ENCODE peak calls at places on chromosomes 5 and 9, in seven cellular contexts. One of them, this sample, is unnamed.

GRCh38 chr9:135244751-135245221 is 157.3 kb downstream of the OLFM1 start:
- DNase-seq in Karpas-422: no peak
- DNase-seq in PC-3: no peak
- DNase-seq in H9: no peak
- DNase-seq in HCT116: no peak
- DNase-seq in fibroblast of lung: no peak
- DNase-seq in neural progenitor cell: no peak
- DNase-seq in this sample: no peak

GRCh38 chr5:150931368-150931965 is 26.7 kb upstream of the ZNF300 start:
- DNase-seq in Karpas-422: no peak
- DNase-seq in PC-3: no peak
- DNase-seq in H9: no peak
- DNase-seq in HCT116: no peak
- DNase-seq in fibroblast of lung: peak; percentile 17
- DNase-seq in neural progenitor cell: no peak
- DNase-seq in this sample: no peak

GRCh38 chr9:128470560-128470959 is 14.8 kb downstream of the ODF2 start:
- DNase-seq in Karpas-422: peak; percentile 76
- DNase-seq in PC-3: peak; percentile 16
- DNase-seq in H9: no peak
- DNase-seq in HCT116: no peak
- DNase-seq in fibroblast of lung: peak; percentile 70
- DNase-seq in neural progenitor cell: no peak
- DNase-seq in this sample: peak; percentile 64

GRCh38 chr5:68396722-68397121 is 181.2 kb downstream of the PIK3R1 start:
- DNase-seq in Karpas-422: no peak
- DNase-seq in PC-3: no peak
- DNase-seq in H9: no peak
- DNase-seq in HCT116: no peak
- DNase-seq in fibroblast of lung: no peak
- DNase-seq in neural progenitor cell: no peak
- DNase-seq in this sample: no peak

GRCh38 chr9:99465231-99465891 is 243.3 kb downstream of the SEC61B start:
- DNase-seq in Karpas-422: no peak
- DNase-seq in PC-3: no peak
- DNase-seq in H9: no peak
- DNase-seq in HCT116: no peak
- DNase-seq in fibroblast of lung: no peak
- DNase-seq in neural progenitor cell: peak; percentile 67
- DNase-seq in this sample: peak; percentile 30

GRCh38 chr5:178436326-178436940 is 153.8 kb downstream of the COL23A1 start:
- DNase-seq in Karpas-422: no peak
- DNase-seq in PC-3: no peak
- DNase-seq in H9: no peak
- DNase-seq in HCT116: no peak
- DNase-seq in fibroblast of lung: no peak
- DNase-seq in neural progenitor cell: no peak
- DNase-seq in this sample: no peak

GRCh38 chr5:69414885-69415583 is at the start of gene MARVELD2:
- DNase-seq in Karpas-422: peak; percentile 30
- DNase-seq in PC-3: peak; percentile 90
- DNase-seq in H9: peak; percentile 94
- DNase-seq in HCT116: peak; percentile 77
- DNase-seq in fibroblast of lung: peak; percentile 60
- DNase-seq in neural progenitor cell: peak; percentile 90
- DNase-seq in this sample: peak; percentile 81

GRCh38 chr5:177473461-177473991 is at the start of gene DBN1:
- DNase-seq in Karpas-422: peak; percentile 83
- DNase-seq in PC-3: peak; percentile 61
- DNase-seq in H9: peak; percentile 71
- DNase-seq in HCT116: no peak
- DNase-seq in fibroblast of lung: no peak
- DNase-seq in neural progenitor cell: peak; percentile 89
- DNase-seq in this sample: peak; percentile 87

GRCh38 chr9:35842795-35843194 is 13.8 kb downstream of the TMEM8B start:
- DNase-seq in Karpas-422: no peak
- DNase-seq in PC-3: no peak
- DNase-seq in H9: no peak
- DNase-seq in HCT116: no peak
- DNase-seq in fibroblast of lung: no peak
- DNase-seq in neural progenitor cell: no peak
- DNase-seq in this sample: no peak

GRCh38 chr5:40240671-40241070 is 439.0 kb upstream of the PTGER4 start:
- DNase-seq in Karpas-422: no peak
- DNase-seq in PC-3: no peak
- DNase-seq in H9: no peak
- DNase-seq in HCT116: no peak
- DNase-seq in fibroblast of lung: no peak
- DNase-seq in neural progenitor cell: no peak
- DNase-seq in this sample: peak; percentile 12

GRCh38 chr5:142364251-142365145 is 39.7 kb upstream of the SPRY4 start:
- DNase-seq in Karpas-422: no peak
- DNase-seq in PC-3: no peak
- DNase-seq in H9: peak; percentile 58
- DNase-seq in HCT116: no peak
- DNase-seq in fibroblast of lung: no peak
- DNase-seq in neural progenitor cell: no peak
- DNase-seq in this sample: no peak

GRCh38 chr5:72149742-72150141 is 42.5 kb downstream of the MAP1B start:
- DNase-seq in Karpas-422: no peak
- DNase-seq in PC-3: no peak
- DNase-seq in H9: no peak
- DNase-seq in HCT116: no peak
- DNase-seq in fibroblast of lung: peak; percentile 59
- DNase-seq in neural progenitor cell: no peak
- DNase-seq in this sample: no peak

GRCh38 chr9:37466037-37466709 is 923 bp upstream of the ZBTB5 start:
- DNase-seq in Karpas-422: no peak
- DNase-seq in PC-3: no peak
- DNase-seq in H9: peak; percentile 88
- DNase-seq in HCT116: peak; percentile 43
- DNase-seq in fibroblast of lung: peak; percentile 85
- DNase-seq in neural progenitor cell: peak; percentile 91
- DNase-seq in this sample: peak; percentile 84

GRCh38 chr5:15938961-15939360 is 240.6 kb downstream of the MARCHF11 start:
- DNase-seq in Karpas-422: no peak
- DNase-seq in PC-3: peak; percentile 37
- DNase-seq in H9: no peak
- DNase-seq in HCT116: no peak
- DNase-seq in fibroblast of lung: peak; percentile 77
- DNase-seq in neural progenitor cell: no peak
- DNase-seq in this sample: peak; percentile 35

GRCh38 chr5:15525679-15526275 is 25.8 kb downstream of the FBXL7 start:
- DNase-seq in Karpas-422: no peak
- DNase-seq in PC-3: no peak
- DNase-seq in H9: no peak
- DNase-seq in HCT116: no peak
- DNase-seq in fibroblast of lung: peak; percentile 41
- DNase-seq in neural progenitor cell: no peak
- DNase-seq in this sample: peak; percentile 19

GRCh38 chr9:87497604-87498045 is at the start of gene DAPK1:
- DNase-seq in Karpas-422: no peak
- DNase-seq in PC-3: no peak
- DNase-seq in H9: peak; percentile 83
- DNase-seq in HCT116: peak; percentile 23
- DNase-seq in fibroblast of lung: peak; percentile 34
- DNase-seq in neural progenitor cell: peak; percentile 92
- DNase-seq in this sample: peak; percentile 84

DNA sequence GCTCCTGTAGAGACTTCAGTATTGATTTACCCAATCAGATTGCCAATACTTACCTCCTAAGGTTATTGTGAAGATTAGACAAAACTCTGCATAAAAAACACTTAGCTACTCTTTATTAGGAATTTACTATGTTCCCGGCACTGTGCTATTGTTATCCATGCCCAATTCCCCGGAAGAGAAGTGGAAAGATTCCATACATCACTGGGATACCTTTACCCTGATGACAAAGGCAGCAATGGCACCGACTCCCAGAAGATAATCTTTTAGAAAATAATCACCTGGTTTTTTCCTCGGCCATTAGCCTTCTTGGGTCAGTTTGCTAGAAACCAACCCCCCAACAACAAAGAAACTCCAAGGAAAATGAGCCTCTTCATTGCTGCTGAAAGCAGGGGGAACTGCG is 226.0 kb downstream of the SNX18 start:
- DNase-seq in Karpas-422: no peak
- DNase-seq in PC-3: no peak
- DNase-seq in H9: no peak
- DNase-seq in HCT116: no peak
- DNase-seq in fibroblast of lung: no peak
- DNase-seq in neural progenitor cell: peak; percentile 31
- DNase-seq in this sample: peak; percentile 32
- H3K9ac ChIP-seq in Karpas-422: no peak overlapping the region
- H3K9ac ChIP-seq in PC-3: peak overlapping the region; percentile 6
- H3K9ac ChIP-seq in H9: no peak overlapping the region
- H3K9ac ChIP-seq in HCT116: no peak overlapping the region
- H3K9ac ChIP-seq in fibroblast of lung: no peak overlapping the region
- H3K9ac ChIP-seq in neural progenitor cell: no peak overlapping the region
- H3K9ac ChIP-seq in this sample: peak overlapping the region; percentile 67

GRCh38 chr5:180160215-180160614 is 48.8 kb downstream of the RASGEF1C start:
- DNase-seq in Karpas-422: no peak
- DNase-seq in PC-3: no peak
- DNase-seq in H9: no peak
- DNase-seq in HCT116: no peak
- DNase-seq in fibroblast of lung: no peak
- DNase-seq in neural progenitor cell: no peak
- DNase-seq in this sample: no peak
- H3K4me1 ChIP-seq in Karpas-422: no peaks in the 10 kb centered on the region
- H3K4me1 ChIP-seq in PC-3: no peaks in the 10 kb centered on the region
- H3K4me1 ChIP-seq in H9: no peaks in the 10 kb centered on the region
- H3K4me1 ChIP-seq in HCT116: no peaks in the 10 kb centered on the region
- H3K4me1 ChIP-seq in fibroblast of lung: no peaks in the 10 kb centered on the region
- H3K4me1 ChIP-seq in neural progenitor cell: no peaks in the 10 kb centered on the region
- H3K4me1 ChIP-seq in this sample: no peaks in the 10 kb centered on the region

GRCh38 chr9:13688990-13689600 is 409.6 kb upstream of the MPDZ start:
- DNase-seq in Karpas-422: no peak
- DNase-seq in PC-3: peak; percentile 32
- DNase-seq in H9: no peak
- DNase-seq in HCT116: no peak
- DNase-seq in fibroblast of lung: peak; percentile 57
- DNase-seq in neural progenitor cell: no peak
- DNase-seq in this sample: peak; percentile 33

GRCh38 chr9:13690595-13690994 is 411.1 kb upstream of the MPDZ start:
- DNase-seq in Karpas-422: no peak
- DNase-seq in PC-3: peak; percentile 80
- DNase-seq in H9: no peak
- DNase-seq in HCT116: no peak
- DNase-seq in fibroblast of lung: peak; percentile 36
- DNase-seq in neural progenitor cell: no peak
- DNase-seq in this sample: no peak

GRCh38 chr9:13689925-13690324 is 410.4 kb upstream of the MPDZ start:
- DNase-seq in Karpas-422: no peak
- DNase-seq in PC-3: peak; percentile 41
- DNase-seq in H9: no peak
- DNase-seq in HCT116: no peak
- DNase-seq in fibroblast of lung: no peak
- DNase-seq in neural progenitor cell: no peak
- DNase-seq in this sample: no peak

DNA sequence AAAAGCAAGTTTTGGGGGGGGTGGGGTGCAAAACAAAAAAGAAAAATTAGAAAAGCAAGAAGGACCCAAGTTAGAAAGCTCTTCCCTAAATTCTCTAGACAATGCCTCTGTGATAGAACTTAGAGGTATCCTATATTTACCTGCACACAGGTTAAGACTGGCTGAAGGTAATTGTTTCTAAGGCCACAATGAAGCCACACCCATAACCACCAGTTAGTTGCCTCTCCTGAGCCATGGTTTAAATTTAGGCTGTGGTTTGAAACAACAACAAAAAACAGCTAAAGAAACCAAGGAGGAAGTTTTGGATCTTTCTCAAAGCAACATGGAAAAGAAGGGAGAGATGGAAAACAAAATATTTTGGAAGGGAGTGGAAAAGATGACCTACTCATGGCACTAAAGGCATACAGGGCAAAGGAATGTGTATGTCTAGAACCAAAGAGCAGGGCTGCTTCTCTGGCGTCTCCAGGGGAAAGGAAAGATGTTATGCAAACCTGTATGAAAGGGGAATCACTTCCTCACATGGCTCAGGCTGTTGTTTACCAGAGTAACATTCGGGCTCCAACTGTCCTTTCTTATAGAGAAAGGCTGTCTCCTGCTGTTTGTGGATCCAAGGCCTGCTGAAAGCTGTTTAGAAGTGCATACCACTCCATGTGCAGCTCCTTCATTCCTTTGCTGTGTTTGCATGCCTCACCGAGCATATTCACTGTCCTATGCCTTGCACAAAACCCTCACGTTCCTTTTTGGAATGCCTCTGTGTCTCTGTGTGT is 408.9 kb upstream of the MPDZ start:
- DNase-seq in Karpas-422: no peak
- DNase-seq in PC-3: peak; percentile 18
- DNase-seq in H9: no peak
- DNase-seq in HCT116: no peak
- DNase-seq in fibroblast of lung: no peak
- DNase-seq in neural progenitor cell: peak; percentile 74
- DNase-seq in this sample: no peak
- H3K9ac ChIP-seq in Karpas-422: no peak overlapping the region
- H3K9ac ChIP-seq in PC-3: no peak overlapping the region
- H3K9ac ChIP-seq in H9: no peak overlapping the region
- H3K9ac ChIP-seq in HCT116: no peak overlapping the region
- H3K9ac ChIP-seq in fibroblast of lung: no peak overlapping the region
- H3K9ac ChIP-seq in neural progenitor cell: no peak overlapping the region
- H3K9ac ChIP-seq in this sample: no peak overlapping the region

GRCh38 chr5:158843305-158843704 is 256.4 kb downstream of the EBF1 start:
- DNase-seq in Karpas-422: no peak
- DNase-seq in PC-3: no peak
- DNase-seq in H9: no peak
- DNase-seq in HCT116: no peak
- DNase-seq in fibroblast of lung: no peak
- DNase-seq in neural progenitor cell: no peak
- DNase-seq in this sample: no peak
- H3K4me1 ChIP-seq in Karpas-422: peaks cover 24% of the 10 kb centered on the region
- H3K4me1 ChIP-seq in PC-3: peaks cover 11% of the 10 kb centered on the region
- H3K4me1 ChIP-seq in H9: no peaks in the 10 kb centered on the region
- H3K4me1 ChIP-seq in HCT116: no peaks in the 10 kb centered on the region
- H3K4me1 ChIP-seq in fibroblast of lung: no peaks in the 10 kb centered on the region
- H3K4me1 ChIP-seq in neural progenitor cell: peaks cover 14% of the 10 kb centered on the region
- H3K4me1 ChIP-seq in this sample: peaks cover 32% of the 10 kb centered on the region

GRCh38 chr5:7873216-7873615 is 4.3 kb downstream of the MTRR start:
- DNase-seq in Karpas-422: no peak
- DNase-seq in PC-3: no peak
- DNase-seq in H9: no peak
- DNase-seq in HCT116: no peak
- DNase-seq in fibroblast of lung: no peak
- DNase-seq in neural progenitor cell: no peak
- DNase-seq in this sample: no peak
- H3K9ac ChIP-seq in Karpas-422: no peak overlapping the region
- H3K9ac ChIP-seq in PC-3: no peak overlapping the region
- H3K9ac ChIP-seq in H9: no peak overlapping the region
- H3K9ac ChIP-seq in HCT116: no peak overlapping the region
- H3K9ac ChIP-seq in fibroblast of lung: no peak overlapping the region
- H3K9ac ChIP-seq in neural progenitor cell: no peak overlapping the region
- H3K9ac ChIP-seq in this sample: no peak overlapping the region

DNA sequence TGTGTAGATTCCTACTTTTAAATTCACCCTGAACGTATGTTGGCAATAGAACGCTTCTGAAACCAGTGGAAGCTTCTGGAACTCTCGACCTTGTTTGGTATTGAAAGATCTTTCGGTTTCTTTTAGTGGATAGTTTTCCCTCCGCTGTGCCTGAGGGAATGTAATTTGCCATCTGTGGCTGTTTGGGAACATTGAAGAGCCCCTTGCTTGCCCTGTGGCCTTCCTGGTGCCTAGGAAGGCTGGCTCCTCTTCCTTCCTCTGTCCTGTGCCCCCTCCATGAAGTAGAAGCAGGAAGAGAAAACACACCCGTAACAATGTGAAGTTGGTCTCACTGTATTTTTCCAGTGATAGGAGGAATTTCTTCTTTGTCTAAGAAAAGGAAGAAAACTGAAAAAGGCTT is 274.3 kb downstream of the AOPEP start:
- DNase-seq in Karpas-422: no peak
- DNase-seq in PC-3: no peak
- DNase-seq in H9: no peak
- DNase-seq in HCT116: no peak
- DNase-seq in fibroblast of lung: no peak
- DNase-seq in neural progenitor cell: no peak
- DNase-seq in this sample: no peak
- H3K4me1 ChIP-seq in Karpas-422: peaks cover 8% of the 10 kb centered on the region
- H3K4me1 ChIP-seq in PC-3: peaks cover 9% of the 10 kb centered on the region
- H3K4me1 ChIP-seq in H9: no peaks in the 10 kb centered on the region
- H3K4me1 ChIP-seq in HCT116: peaks cover 6% of the 10 kb centered on the region
- H3K4me1 ChIP-seq in fibroblast of lung: peaks cover 4% of the 10 kb centered on the region
- H3K4me1 ChIP-seq in neural progenitor cell: peaks cover 25% of the 10 kb centered on the region
- H3K4me1 ChIP-seq in this sample: no peaks in the 10 kb centered on the region

This sample was measured in adipocyte.